ENCODE peak calls at places on chromosomes 6 and 20, in seven cellular contexts. X is ascending aorta; Q is ovary; J is NT2/D1; F is NCI-H1105 treated with DMSO at 0.1 percent for 48 hours; M is NCI-H1436 treated with DMSO at 0.1 percent for 48 hours; C is activated T-helper 9 cell treated with anti-CD3 and anti-CD28 coated beads, Interleukin-2, amount 50 U/mL, for 16 hours. E is an unnamed sample.

GRCh38 chr20:18692453-18692852 is 104.6 kb downstream of the DTD1 start:
- DNase-seq in X (no peak), Q (no peak), J (no peak), F (no peak), M (no peak), C (no peak), E (no peak)

GRCh38 chr6:103570431-103570830 is 1289.3 kb downstream of the HACE1 start:
- DNase-seq in X (no peak), Q (no peak), J (no peak), F (peak), M (no peak), C (no peak), E (no peak)

GRCh38 chr6:133705071-133705470 is 183.8 kb upstream of the TCF21 start:
- DNase-seq in X (no peak), Q (no peak), J (no peak), F (no peak), M (no peak), C (no peak), E (no peak)

GRCh38 chr20:39659010-39659409 is 696.9 kb downstream of the DHX35 start:
- DNase-seq in X (no peak), Q (no peak), J (no peak), F (no peak), M (no peak), C (no peak), E (no peak)

GRCh38 chr20:32731882-32732266 is 11.4 kb downstream of the COMMD7 start:
- DNase-seq in X (no peak), Q (no peak), J (no peak), F (no peak), M (no peak), C (no peak), E (no peak)

GRCh38 chr6:128500017-128500416 is 20.4 kb downstream of the PTPRK start:
- DNase-seq in X (no peak), Q (no peak), J (no peak), F (no peak), M (no peak), C (no peak), E (no peak)

GRCh38 chr20:63123326-63123725 is 92.6 kb downstream of the YTHDF1 start:
- DNase-seq in X (peak), Q (no peak), J (no peak), F (no peak), M (no peak), C (no peak), E (no peak)

GRCh38 chr6:39452746-39453145 is 130.2 kb upstream of the KCNK16 start:
- DNase-seq in X (no peak), Q (no peak), J (no peak), F (no peak), M (no peak), C (no peak), E (no peak)

GRCh38 chr6:39076086-39076992 is 27.8 kb downstream of the GLP1R start:
- DNase-seq in X (no peak), Q (no peak), J (no peak), F (no peak), M (no peak), C (no peak), E (no peak)

GRCh38 chr20:12053348-12053747 is 135.7 kb downstream of the BTBD3 start:
- DNase-seq in X (no peak), Q (no peak), J (no peak), F (no peak), M (no peak), C (no peak), E (no peak)

GRCh38 chr20:23884136-23884770 is 4.7 kb upstream of the CST5 start:
- DNase-seq in X (no peak), Q (no peak), J (no peak), F (no peak), M (no peak), C (no peak), E (no peak)

GRCh38 chr6:4396032-4396431 is 260.7 kb upstream of the ECI2 start:
- DNase-seq in X (no peak), Q (no peak), J (no peak), F (no peak), M (no peak), C (no peak), E (no peak)

GRCh38 chr6:130946076-130946475 is 117.0 kb downstream of the EPB41L2 start:
- DNase-seq in X (no peak), Q (no peak), J (no peak), F (no peak), M (no peak), C (no peak), E (no peak)

GRCh38 chr6:170040906-170041305 is 250.0 kb downstream of the DLL1 start:
- DNase-seq in X (no peak), Q (no peak), J (no peak), F (no peak), M (no peak), C (no peak), E (no peak)

GRCh38 chr6:120108061-120108795 is 758.7 kb upstream of the MAN1A1 start:
- DNase-seq in X (no peak), Q (no peak), J (no peak), F (no peak), M (no peak), C (no peak), E (no peak)

GRCh38 chr6:52727908-52728307 is 35.4 kb downstream of the GSTA2 start:
- DNase-seq in X (no peak), Q (no peak), J (no peak), F (no peak), M (no peak), C (no peak), E (no peak)

GRCh38 chr20:8116067-8116811 is 15.8 kb upstream of the PLCB1 start:
- DNase-seq in X (no peak), Q (no peak), J (no peak), F (no peak), M (no peak), C (no peak), E (no peak)

GRCh38 chr6:169251822-169252804 is 1.5 kb downstream of the THBS2 start:
- DNase-seq in X (peak), Q (no peak), J (no peak), F (no peak), M (peak), C (no peak), E (no peak)

E was measured in hypothalamus.